ENCODE peak calls at places on chromosomes 16 and 17, in ten cellular contexts. N is mesendoderm, O is GM23248, C is NCI-H1048, M is HT1080, P is NAMALWA, E is IMR-90, S is right atrium auricular region, X is SJSA1, G is neuronal stem cell. Q is an unnamed sample.
A peak's percentile ranks its signal among the peaks of the same experiment; 100 is the strongest.

GRCh38 chr16:87780385-87780989 is 14.7 kb upstream of the KLHDC4 start:
- DNase-seq in E (peak; percentile 38), N (no peak), M (peak; percentile 76), X (no peak), P (peak; percentile 86), O (peak; percentile 25), C (no peak), S (no peak), G (no peak), Q (no peak)

GRCh38 chr16:50273888-50274770 is 7.8 kb downstream of the ADCY7 start:
- DNase-seq in S (no peak), N (no peak), E (no peak), O (no peak), M (no peak), C (no peak), G (no peak), X (no peak), P (peak; percentile 91), Q (no peak)

GRCh38 chr17:39667262-39668140 is 752 bp upstream of the PNMT start:
- DNase-seq in C (no peak), P (no peak), G (no peak), M (no peak), N (no peak), E (no peak), X (no peak), O (peak; percentile 35), S (no peak), Q (no peak)

GRCh38 chr17:42050360-42051012 is at the start of gene C17orf113:
- DNase-seq in X (peak; percentile 61), O (peak; percentile 55), S (no peak), N (peak; percentile 68), C (no peak), G (peak; percentile 63), E (no peak), M (no peak), P (peak; percentile 42), Q (no peak)

GRCh38 chr17:38883592-38884526 is 14.0 kb downstream of the LASP1 start:
- DNase-seq in M (peak; percentile 57), C (no peak), S (no peak), G (no peak), E (no peak), N (peak; percentile 89), P (no peak), O (peak; percentile 44), X (peak; percentile 72), Q (no peak)

GRCh38 chr17:81539571-81539900 is 11.4 kb downstream of the FSCN2 start:
- DNase-seq in M (no peak), X (no peak), S (no peak), N (no peak), C (no peak), E (no peak), P (no peak), G (no peak), O (no peak), Q (no peak)

GRCh38 chr16:10743610-10744369 is at the start of gene NUBP1:
- DNase-seq in S (peak; percentile 100), E (peak; percentile 97), O (peak; percentile 97), N (peak; percentile 99), X (peak; percentile 99), P (peak; percentile 97), M (peak; percentile 92), C (peak; percentile 54), G (peak; percentile 98), Q (peak; percentile 100)

GRCh38 chr17:75679706-75680201 is 12.6 kb downstream of the SAP30BP start:
- DNase-seq in X (peak; percentile 82), S (no peak), C (no peak), O (peak; percentile 50), P (no peak), M (peak; percentile 52), N (no peak), E (no peak), G (no peak), Q (no peak)

GRCh38 chr16:24983521-24983920 is 31.6 kb downstream of the ARHGAP17 start:
- DNase-seq in C (no peak), S (no peak), O (no peak), M (no peak), G (no peak), N (no peak), X (peak; percentile 22), P (no peak), E (no peak), Q (no peak)

GRCh38 chr16:9033125-9033830 is 58.2 kb upstream of the HAPSTR1 start:
- DNase-seq in N (peak; percentile 91), M (peak; percentile 85), O (peak; percentile 81), E (peak; percentile 71), G (peak; percentile 35), C (no peak), X (peak; percentile 63), P (peak; percentile 24), S (no peak), Q (no peak)

GRCh38 chr16:65117701-65118448 is 4.0 kb downstream of the CDH11 start:
- DNase-seq in E (peak; percentile 90), X (peak; percentile 75), O (peak; percentile 89), M (peak; percentile 49), P (peak; percentile 86), N (peak; percentile 88), G (peak; percentile 63), S (peak; percentile 80), C (no peak), Q (peak; percentile 90)

GRCh38 chr17:17783121-17783824 is 53.5 kb downstream of the SREBF1 start:
- DNase-seq in C (no peak), G (peak; percentile 81), M (no peak), X (no peak), E (no peak), S (no peak), N (peak; percentile 80), P (peak; percentile 41), O (peak; percentile 64), Q (no peak)

GRCh38 chr17:28751600-28752366 is 8.0 kb downstream of the TRAF4 start:
- DNase-seq in P (no peak), O (no peak), X (no peak), N (no peak), E (no peak), M (no peak), G (no peak), C (no peak), S (no peak), Q (no peak)

GRCh38 chr17:5241861-5242671 is 7.4 kb upstream of the SCIMP start:
- DNase-seq in P (peak; percentile 65), N (no peak), S (no peak), E (no peak), C (no peak), M (no peak), O (no peak), X (no peak), G (no peak), Q (no peak)

GRCh38 chr17:57289130-57289529 is 32.8 kb downstream of the MSI2 start:
- DNase-seq in C (no peak), S (no peak), O (peak; percentile 6), P (no peak), E (no peak), G (no peak), X (no peak), M (no peak), N (no peak), Q (no peak)

GRCh38 chr17:78671607-78672404 is 94.6 kb upstream of the DNAH17 start:
- DNase-seq in G (no peak), M (peak; percentile 13), P (no peak), E (peak; percentile 78), S (no peak), O (no peak), C (no peak), X (no peak), N (no peak), Q (no peak)

GRCh38 chr16:324451-325334 is 27.8 kb downstream of the AXIN1 start:
- DNase-seq in P (no peak), N (no peak), S (no peak), E (no peak), C (no peak), X (no peak), G (no peak), O (no peak), M (no peak), Q (no peak)

GRCh38 chr17:77999413-78000173 is 41.1 kb downstream of the TNRC6C start:
- DNase-seq in P (no peak), G (no peak), N (peak; percentile 74), S (no peak), E (peak; percentile 44), X (no peak), C (no peak), M (peak; percentile 38), O (peak; percentile 42), Q (no peak)

GRCh38 chr17:48505788-48506187 is 25.0 kb downstream of the HOXB1 start:
- DNase-seq in N (peak; percentile 83), X (peak; percentile 76), O (peak; percentile 96), E (peak; percentile 89), G (no peak), S (no peak), C (no peak), M (peak; percentile 92), P (no peak), Q (no peak)

GRCh38 chr17:46037722-46038255 is 38.7 kb downstream of the STH start:
- DNase-seq in P (no peak), M (no peak), E (no peak), N (no peak), O (no peak), G (no peak), X (no peak), S (no peak), C (no peak), Q (no peak)

GRCh38 chr17:59503489-59503888 is 61.9 kb upstream of the DHX40 start:
- DNase-seq in X (peak; percentile 12), G (no peak), P (no peak), S (peak; percentile 16), E (no peak), O (no peak), N (no peak), C (no peak), M (no peak), Q (no peak)

GRCh38 chr16:3824121-3824795 is 56.3 kb downstream of the CREBBP start:
- DNase-seq in S (no peak), X (peak; percentile 52), P (no peak), C (no peak), M (peak; percentile 40), N (no peak), O (peak; percentile 53), G (no peak), E (no peak), Q (no peak)

GRCh38 chr17:38663125-38663751 is 11.5 kb downstream of the EPOP start:
- DNase-seq in M (peak; percentile 43), G (no peak), S (no peak), X (peak; percentile 67), C (peak; percentile 64), N (peak; percentile 96), E (peak; percentile 29), O (peak; percentile 66), P (peak; percentile 83), Q (no peak)

GRCh38 chr16:4288148-4288921 is 15.5 kb upstream of the TFAP4 start:
- DNase-seq in O (peak; percentile 89), M (peak; percentile 75), C (peak; percentile 1), N (peak; percentile 79), P (peak; percentile 79), X (peak; percentile 71), G (peak; percentile 72), S (peak; percentile 81), E (peak; percentile 82), Q (no peak)

GRCh38 chr17:75476752-75477492 is 20.5 kb downstream of the TMEM94 start:
- DNase-seq in E (no peak), G (no peak), X (no peak), C (no peak), O (no peak), M (no peak), S (no peak), N (no peak), P (no peak), Q (no peak)

GRCh38 chr17:29835438-29836351 is 94.3 kb downstream of the SSH2 start:
- DNase-seq in C (peak; percentile 55), M (no peak), N (peak; percentile 35), O (peak; percentile 67), S (no peak), E (peak; percentile 73), G (no peak), X (no peak), P (no peak), Q (no peak)

GRCh38 chr17:58039975-58040374 is 32.9 kb upstream of the SRSF1 start:
- DNase-seq in E (no peak), N (no peak), G (no peak), C (no peak), X (no peak), M (no peak), O (no peak), S (no peak), P (no peak), Q (no peak)

GRCh38 chr17:45307290-45308015 is 9.4 kb downstream of the MAP3K14 start:
- DNase-seq in C (no peak), X (no peak), E (peak; percentile 90), P (peak; percentile 66), M (peak; percentile 80), G (no peak), N (no peak), O (peak; percentile 93), S (no peak), Q (no peak)